ENCODE peak calls at places on chromosomes 1 and 21, in eight cellular contexts. X is hepatocyte, E is HCT116, Q is PC-9, Y is mammary epithelial cell, Z is neural progenitor cell, J is SK-N-SH, F is GM23338. S is an unnamed sample.

GRCh38 chr1:43537423-43538142 is 6.9 kb downstream of the PTPRF start:
- DNase-seq in X (no peak), E (no peak), Q (peak; percentile 76), Y (peak; percentile 66), Z (no peak), J (no peak), F (no peak), S (peak; percentile 69)

GRCh38 chr1:28566931-28567330 is 14.0 kb downstream of the TRNAU1AP start:
- DNase-seq in X (no peak), E (no peak), Q (no peak), Y (no peak), Z (no peak), J (no peak), F (no peak), S (no peak)

GRCh38 chr1:57131701-57132394 is 166.0 kb upstream of the C8B start:
- DNase-seq in X (no peak), E (no peak), Q (no peak), Y (peak; percentile 70), Z (no peak), J (no peak), F (no peak), S (peak; percentile 8)

GRCh38 chr21:42209801-42210479 is 9.0 kb upstream of the ABCG1 start:
- DNase-seq in X (no peak), E (no peak), Q (no peak), Y (no peak), Z (no peak), J (no peak), F (no peak), S (no peak)

GRCh38 chr1:87641996-87642395 is 313.3 kb downstream of the LMO4 start:
- DNase-seq in X (no peak), E (no peak), Q (no peak), Y (no peak), Z (no peak), J (no peak), F (no peak), S (no peak)

GRCh38 chr1:231926340-231926739 is 299.8 kb downstream of the DISC1 start:
- DNase-seq in X (no peak), E (no peak), Q (no peak), Y (peak; percentile 32), Z (no peak), J (no peak), F (no peak), S (no peak)

GRCh38 chr1:206080421-206080820 is 27.4 kb downstream of the RHEX start:
- DNase-seq in X (no peak), E (no peak), Q (no peak), Y (no peak), Z (no peak), J (no peak), F (no peak), S (no peak)

GRCh38 chr1:156259805-156260204 is 11.9 kb upstream of the PAQR6 start:
- DNase-seq in X (no peak), E (no peak), Q (no peak), Y (no peak), Z (peak; percentile 19), J (peak; percentile 64), F (peak; percentile 30), S (no peak)

GRCh38 chr1:61605607-61606321 is 119.2 kb downstream of the TM2D1 start:
- DNase-seq in X (no peak), E (no peak), Q (no peak), Y (peak; percentile 80), Z (no peak), J (no peak), F (no peak), S (no peak)

GRCh38 chr1:57440096-57440495 is 16.2 kb upstream of the DAB1 start:
- DNase-seq in X (no peak), E (no peak), Q (no peak), Y (no peak), Z (peak; percentile 68), J (peak; percentile 27), F (no peak), S (no peak)

GRCh38 chr1:217944550-217944949 is 313.4 kb downstream of the SPATA17 start:
- DNase-seq in X (no peak), E (no peak), Q (no peak), Y (no peak), Z (no peak), J (no peak), F (no peak), S (no peak)

GRCh38 chr1:9792156-9793042 is 31.4 kb downstream of the CLSTN1 start:
- DNase-seq in X (no peak), E (no peak), Q (no peak), Y (no peak), Z (no peak), J (peak; percentile 80), F (peak; percentile 88), S (peak; percentile 34)

GRCh38 chr1:181044449-181044966 is 10.7 kb downstream of the MR1 start:
- DNase-seq in X (peak; percentile 85), E (no peak), Q (no peak), Y (peak; percentile 97), Z (no peak), J (no peak), F (no peak), S (no peak)

GRCh38 chr21:45458281-45459170 is 53.6 kb downstream of the COL18A1 start:
- DNase-seq in X (no peak), E (no peak), Q (no peak), Y (no peak), Z (no peak), J (no peak), F (no peak), S (no peak)

GRCh38 chr21:23522750-23523149 is 2084.5 kb downstream of the MRPL39 start:
- DNase-seq in X (no peak), E (no peak), Q (no peak), Y (no peak), Z (no peak), J (no peak), F (no peak), S (no peak)

GRCh38 chr1:22745675-22746585 is 35.3 kb downstream of the EPHB2 start:
- DNase-seq in X (peak; percentile 57), E (no peak), Q (peak; percentile 85), Y (peak; percentile 71), Z (no peak), J (peak; percentile 69), F (no peak), S (peak; percentile 60)

GRCh38 chr1:40766017-40766416 is 17.6 kb upstream of the KCNQ4 start:
- DNase-seq in X (no peak), E (no peak), Q (no peak), Y (no peak), Z (no peak), J (peak; percentile 53), F (no peak), S (no peak)

DNA sequence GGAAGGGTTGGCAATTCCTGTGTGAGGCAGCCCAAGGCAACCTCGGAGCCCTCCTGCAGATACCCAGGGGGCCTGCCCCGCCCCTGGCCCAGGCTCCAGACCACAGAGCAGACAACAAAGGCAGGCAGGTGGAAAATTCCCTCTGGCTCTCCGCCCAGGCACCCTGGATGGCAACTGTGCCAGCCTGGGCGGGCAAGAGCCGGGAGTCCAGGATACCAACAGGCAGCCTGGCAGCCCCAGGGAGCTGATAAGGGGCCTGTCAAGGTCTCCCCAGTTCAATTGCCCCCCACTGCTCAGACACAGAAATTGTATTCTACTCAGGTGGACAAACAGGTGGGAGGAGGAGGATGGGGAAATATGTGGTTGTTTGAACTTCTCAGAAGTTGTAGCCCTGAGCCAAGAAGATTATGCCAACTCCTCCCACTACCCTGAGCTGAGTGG is 15.4 kb upstream of the GPR37L1 start:
- DNase-seq in X (no peak), E (no peak), Q (peak; percentile 90), Y (peak; percentile 67), Z (no peak), J (no peak), F (no peak), S (no peak)
- H2AFZ ChIP-seq in X (no peak overlapping the region), E (no peak overlapping the region), Q (no peak overlapping the region), Y (no peak overlapping the region), Z (no peak overlapping the region), J (no peak overlapping the region), F (no peak overlapping the region), S (no peak overlapping the region)

DNA sequence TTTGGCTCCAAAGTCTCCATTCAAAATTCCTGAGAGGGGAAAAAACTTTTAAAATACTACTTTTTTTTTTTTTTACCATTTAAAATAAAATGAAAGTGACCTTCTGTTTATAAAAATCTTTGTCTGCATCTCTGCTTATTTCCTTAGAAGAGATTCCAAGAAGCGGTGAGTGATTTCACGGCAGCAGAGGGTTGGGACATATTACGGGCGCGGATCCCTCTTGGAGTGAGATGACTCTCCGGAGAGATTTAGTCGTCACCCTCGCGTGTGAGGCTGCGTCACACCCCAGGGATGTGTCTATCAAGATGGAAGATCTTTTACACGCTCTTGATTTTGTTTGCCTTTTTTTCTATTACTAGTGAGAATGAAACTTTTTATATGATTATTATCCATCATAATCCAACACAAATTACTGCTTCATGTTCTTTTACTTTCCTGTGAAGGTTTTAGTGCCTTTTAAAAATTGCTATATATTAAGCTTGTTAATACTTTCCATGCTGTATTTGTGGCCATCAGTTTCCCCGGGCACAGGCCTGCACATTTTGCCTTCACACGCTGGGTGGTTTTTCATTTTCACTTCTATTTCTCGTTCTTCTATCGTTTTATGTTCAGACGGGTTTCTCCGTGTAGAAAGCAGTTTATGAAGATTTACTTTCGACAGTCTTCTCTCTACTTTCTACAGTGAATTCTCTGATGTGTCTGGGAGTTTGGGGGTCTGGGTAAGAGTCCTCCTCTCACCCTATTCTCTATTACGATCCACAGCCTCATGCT is 9.7 kb downstream of the RUNX3 start:
- DNase-seq in X (no peak), E (no peak), Q (no peak), Y (no peak), Z (no peak), J (no peak), F (no peak), S (no peak)
- H4K20me1 ChIP-seq in X (no peaks in the 10 kb centered on the region), E (no peaks in the 10 kb centered on the region), Q (no peaks in the 10 kb centered on the region), Y (no peaks in the 10 kb centered on the region), Z (no peaks in the 10 kb centered on the region), J (no peaks in the 10 kb centered on the region), F (no peaks in the 10 kb centered on the region), S (no peaks in the 10 kb centered on the region)

GRCh38 chr21:33973268-33973667 is 57.7 kb upstream of the ATP5PO start:
- DNase-seq in X (no peak), E (no peak), Q (no peak), Y (no peak), Z (no peak), J (no peak), F (no peak), S (no peak)

GRCh38 chr21:33968998-33969353 is 53.4 kb upstream of the ATP5PO start:
- DNase-seq in X (no peak), E (no peak), Q (no peak), Y (no peak), Z (no peak), J (no peak), F (no peak), S (no peak)

GRCh38 chr21:33969600-33969999 is 54.0 kb upstream of the ATP5PO start:
- DNase-seq in X (no peak), E (no peak), Q (no peak), Y (no peak), Z (no peak), J (no peak), F (no peak), S (no peak)

GRCh38 chr21:33972539-33972938 is 56.9 kb upstream of the ATP5PO start:
- DNase-seq in X (no peak), E (no peak), Q (no peak), Y (no peak), Z (no peak), J (no peak), F (no peak), S (no peak)

GRCh38 chr21:33971492-33972013 is 55.9 kb upstream of the ATP5PO start:
- DNase-seq in X (peak; percentile 56), E (no peak), Q (no peak), Y (peak; percentile 86), Z (peak; percentile 49), J (no peak), F (peak; percentile 78), S (peak; percentile 79)
- H2AFZ ChIP-seq in X (no peak overlapping the region), E (peak overlapping the region; percentile 86), Q (no peak overlapping the region), Y (peak overlapping the region; percentile 31), Z (no peak overlapping the region), J (no peak overlapping the region), F (no peak overlapping the region), S (no peak overlapping the region)

GRCh38 chr1:172540635-172541034 is 7.7 kb downstream of the SUCO start:
- DNase-seq in X (no peak), E (no peak), Q (no peak), Y (no peak), Z (no peak), J (no peak), F (no peak), S (no peak)
- H4K20me1 ChIP-seq in X (peaks cover 96% of the 10 kb centered on the region), E (no peaks in the 10 kb centered on the region), Q (peaks cover 11% of the 10 kb centered on the region), Y (no peaks in the 10 kb centered on the region), Z (peaks cover 100% of the 10 kb centered on the region), J (peaks cover 66% of the 10 kb centered on the region), F (peaks cover 18% of the 10 kb centered on the region), S (peaks cover 1% of the 10 kb centered on the region)

S was measured in fibroblast of lung.